ENCODE peak calls at places on chromosomes 16 and 17, in five cellular contexts. I, T, H, A and P are unnamed samples.

GRCh38 chr16:46765050-46765449 is 16.9 kb upstream of the MYLK3 start:
- DNase-seq in I (no peak), A (no peak), T (peak), H (no peak), P (no peak)

GRCh38 chr17:79742951-79743476 is 12.3 kb downstream of the ENPP7 start:
- DNase-seq in H (no peak), I (no peak), T (no peak), A (no peak), P (no peak)

GRCh38 chr16:72474511-72475123 is 302.7 kb upstream of the PMFBP1 start:
- DNase-seq in I (no peak), A (no peak), T (peak), H (no peak), P (no peak)

GRCh38 chr17:80511222-80512180 is 33.1 kb upstream of the RPTOR start:
- DNase-seq in H (no peak), I (no peak), A (no peak), T (no peak), P (no peak)

GRCh38 chr16:56625140-56625942 is at the start of gene MT1E:
- DNase-seq in H (no peak), I (peak), T (peak), A (peak), P (no peak)

GRCh38 chr16:56866955-56867830 is 2.2 kb downstream of the SLC12A3 start:
- DNase-seq in I (no peak), H (no peak), A (no peak), T (peak), P (no peak)

GRCh38 chr16:49009204-49009603 is 272.4 kb downstream of the CBLN1 start:
- DNase-seq in T (no peak), A (no peak), I (no peak), H (no peak), P (no peak)

GRCh38 chr16:51592535-51592934 is 441.5 kb upstream of the SALL1 start:
- DNase-seq in H (no peak), I (no peak), A (no peak), T (no peak), P (no peak)

GRCh38 chr16:49399594-49400364 is 26.2 kb downstream of the C16orf78 start:
- DNase-seq in T (no peak), H (no peak), A (no peak), I (no peak), P (no peak)

GRCh38 chr16:1014771-1015495 is 33.4 kb downstream of the SOX8 start:
- DNase-seq in I (no peak), H (no peak), A (peak), T (no peak), P (no peak)

GRCh38 chr16:2090819-2091721 is 43.3 kb downstream of the TSC2 start:
- DNase-seq in I (no peak), T (peak), A (peak), H (no peak), P (no peak)

DNA sequence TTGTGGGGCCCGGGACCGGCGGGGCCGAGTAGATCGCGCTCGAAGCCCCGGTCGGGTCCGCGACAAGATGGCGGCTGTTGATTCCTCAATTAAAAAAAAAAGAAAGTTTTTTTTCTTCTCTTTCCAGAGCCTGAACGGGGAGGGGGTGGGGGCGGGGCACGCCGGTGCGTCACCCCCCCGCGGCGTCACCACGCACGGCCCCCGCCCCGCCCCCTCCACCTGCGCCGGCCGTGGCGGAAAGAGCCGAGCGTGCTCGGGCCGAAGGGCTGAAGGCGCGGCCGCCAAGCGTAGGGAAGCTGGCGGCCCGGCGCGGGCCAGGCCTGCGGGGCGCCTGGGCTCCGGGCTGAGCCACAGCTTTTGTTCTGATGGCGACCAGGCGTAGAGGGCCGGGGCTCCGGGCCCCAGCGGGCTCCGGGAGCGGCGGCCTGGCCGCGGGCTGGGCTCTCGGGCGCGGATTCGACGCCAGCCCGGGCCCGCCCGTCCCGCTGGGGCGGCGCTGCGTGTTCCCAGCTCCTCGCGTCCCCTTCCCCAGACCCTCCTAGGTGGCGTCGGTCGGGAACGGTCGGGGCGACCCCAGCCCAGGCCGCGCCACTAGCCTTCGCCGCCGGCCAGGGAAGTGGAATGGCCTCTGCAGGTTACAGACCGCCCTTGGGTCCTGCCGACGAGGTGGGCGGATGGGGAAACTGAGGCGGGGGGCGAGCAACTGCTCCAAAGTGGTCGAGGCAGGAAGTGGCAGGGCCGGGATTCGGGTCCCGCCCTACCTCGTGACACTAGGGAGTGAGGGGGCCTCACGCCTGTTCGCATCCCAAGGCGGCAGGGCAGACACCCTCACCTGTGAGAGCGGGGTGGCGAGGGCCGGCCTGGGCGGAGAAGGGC is at the start of gene CREBBP:
- DNase-seq in I (peak), A (peak), H (peak), T (peak), P (peak)
- H3K27ac ChIP-seq in I (peak), A (peak), H (peak), T (peak), P (no peak)

GRCh38 chr17:81885869-81886548 is 5.4 kb downstream of the ALYREF start:
- DNase-seq in I (no peak), H (no peak), A (no peak), T (peak), P (no peak)

GRCh38 chr17:81884968-81885367 is 6.4 kb downstream of the ALYREF start:
- DNase-seq in A (no peak), I (no peak), H (no peak), T (no peak), P (no peak)

GRCh38 chr17:81885454-81885853 is 5.9 kb downstream of the ALYREF start:
- DNase-seq in H (no peak), A (no peak), T (no peak), I (no peak), P (no peak)

GRCh38 chr17:81888105-81888987 is 3.0 kb downstream of the ALYREF start:
- DNase-seq in I (no peak), T (no peak), H (no peak), A (no peak), P (no peak)

GRCh38 chr17:81884520-81884919 is 6.9 kb downstream of the ALYREF start:
- DNase-seq in T (no peak), H (no peak), I (no peak), A (no peak), P (no peak)
- H3K27ac ChIP-seq in T (no peak), H (no peak), I (no peak), A (no peak), P (no peak)

GRCh38 chr16:67001726-67002125 is 13.3 kb downstream of the CES4A start:
- DNase-seq in I (no peak), A (no peak), H (no peak), T (no peak), P (no peak)

GRCh38 chr16:67009158-67009557 is 19.8 kb upstream of the CBFB start:
- DNase-seq in T (no peak), I (no peak), H (no peak), A (no peak), P (no peak)

GRCh38 chr16:67001159-67001486 is 12.7 kb downstream of the CES4A start:
- DNase-seq in A (no peak), I (no peak), H (no peak), T (no peak), P (no peak)

GRCh38 chr16:67011274-67011673 is 17.7 kb upstream of the CBFB start:
- DNase-seq in H (no peak), A (no peak), I (no peak), T (no peak), P (no peak)

GRCh38 chr16:67006930-67007658 is 18.7 kb downstream of the CES4A start:
- DNase-seq in A (no peak), H (no peak), I (no peak), T (no peak), P (no peak)
- H3K27ac ChIP-seq in A (no peak), H (no peak), I (no peak), T (no peak), P (no peak)

GRCh38 chr17:82333279-82334171 is at the start of gene SECTM1:
- DNase-seq in I (peak), A (peak), T (no peak), H (no peak), P (no peak)
- H3K27ac ChIP-seq in I (peak), A (peak), T (no peak), H (peak), P (no peak)

GRCh38 chr16:86823895-86824671 is 245.7 kb downstream of the FOXL1 start:
- DNase-seq in A (no peak), T (peak), H (no peak), I (no peak), P (peak)

GRCh38 chr16:86824751-86825310 is 246.5 kb downstream of the FOXL1 start:
- DNase-seq in I (no peak), H (no peak), A (no peak), T (peak), P (no peak)

GRCh38 chr16:86823125-86823524 is 244.8 kb downstream of the FOXL1 start:
- DNase-seq in I (no peak), H (no peak), A (no peak), T (peak), P (no peak)

GRCh38 chr16:86819523-86819887 is 241.2 kb downstream of the FOXL1 start:
- DNase-seq in H (no peak), T (no peak), I (no peak), A (no peak), P (no peak)

DNA sequence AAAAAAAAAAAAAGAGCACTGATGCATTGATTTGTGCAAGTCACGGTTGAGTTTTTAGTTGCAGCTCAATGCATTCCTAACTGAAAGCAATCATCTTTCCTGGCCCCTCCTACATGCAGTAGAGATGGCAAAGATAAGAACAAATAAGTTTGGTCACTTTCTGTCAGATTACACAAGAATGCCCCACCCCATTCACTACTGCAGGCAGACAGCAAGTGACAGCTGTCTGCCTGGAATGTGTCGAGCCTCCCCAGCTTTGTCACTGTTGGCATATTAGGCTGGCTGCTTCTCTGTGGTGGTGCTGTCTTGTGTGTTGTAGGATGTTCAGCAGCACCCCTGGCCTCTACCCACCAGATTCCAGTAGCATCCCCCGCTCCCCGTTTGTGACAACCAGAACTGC is 243.6 kb downstream of the FOXL1 start:
- DNase-seq in I (no peak), A (no peak), T (no peak), H (no peak), P (no peak)
- H3K27ac ChIP-seq in I (no peak), A (no peak), T (peak), H (no peak), P (no peak)

DNA sequence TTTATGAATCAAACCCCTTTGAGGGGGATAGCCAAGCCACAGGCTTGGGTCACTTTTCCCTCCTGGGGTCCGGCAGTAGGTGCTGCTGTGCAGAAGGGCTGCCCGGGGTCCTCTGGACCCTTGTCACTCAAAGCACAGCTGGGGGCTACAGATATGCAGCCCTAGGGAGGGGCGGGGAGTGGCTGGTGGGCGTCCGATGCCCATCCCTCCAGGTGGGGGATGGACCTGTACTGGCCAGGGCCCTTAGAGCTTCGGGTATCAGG is 598 bp downstream of the VASN start:
- DNase-seq in A (no peak), T (no peak), H (no peak), I (no peak), P (no peak)
- H3K27ac ChIP-seq in A (peak), T (peak), H (no peak), I (peak), P (peak)

DNA sequence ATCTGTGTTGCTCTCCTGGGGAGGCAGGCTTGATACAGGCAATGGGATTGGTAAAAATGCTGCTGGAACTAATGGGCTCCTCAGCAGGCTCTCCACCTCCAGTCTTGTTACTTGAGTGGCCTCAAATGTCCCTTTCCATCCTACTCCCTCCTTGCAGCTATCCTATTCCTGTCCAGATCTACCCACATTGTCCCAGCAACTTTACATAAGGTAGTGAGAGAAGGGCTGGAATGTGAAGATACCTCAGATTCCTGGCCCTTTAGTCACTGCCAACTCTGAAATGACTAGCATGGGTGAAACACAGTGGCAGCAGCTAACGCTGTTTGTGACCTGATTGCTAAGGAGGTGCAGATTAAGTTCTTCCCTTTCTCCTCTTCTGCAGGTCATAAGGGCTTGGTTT is 210.1 kb upstream of the HS3ST4 start:
- DNase-seq in T (peak), A (no peak), I (no peak), H (no peak), P (no peak)
- H3K27ac ChIP-seq in T (no peak), A (no peak), I (no peak), H (no peak), P (no peak)